ENCODE peak calls at places on chromosome 5, in six cellular contexts. J, T, O, I, Z and F are unnamed samples.
A peak's percentile ranks its signal among the peaks of the same experiment; 100 is the strongest.

GRCh38 chr5:180872419-180872818 is 11.3 kb upstream of the ZFP62 start:
- DNase-seq in J (no peak), T (no peak), O (no peak), I (no peak), Z (no peak), F (no peak)

GRCh38 chr5:45376463-45376862 is 319.7 kb downstream of the HCN1 start:
- DNase-seq in J (no peak), T (no peak), O (no peak), I (peak; percentile 31), Z (no peak), F (peak; percentile 83)

GRCh38 chr5:172834570-172835245 is 657 bp downstream of the ERGIC1 start:
- DNase-seq in J (peak; percentile 73), T (no peak), O (no peak), I (no peak), Z (no peak), F (no peak)

GRCh38 chr5:80408475-80408875 is 611 bp downstream of the ZFYVE16 start:
- DNase-seq in J (peak; percentile 92), T (peak; percentile 42), O (peak; percentile 68), I (peak; percentile 35), Z (peak; percentile 20), F (peak; percentile 31)

GRCh38 chr5:66826696-66827095 is 230.5 kb downstream of the MAST4 start:
- DNase-seq in J (no peak), T (no peak), O (no peak), I (no peak), Z (no peak), F (no peak)

GRCh38 chr5:178527458-178528307 is 62.5 kb downstream of the COL23A1 start:
- DNase-seq in J (no peak), T (no peak), O (no peak), I (no peak), Z (no peak), F (no peak)

GRCh38 chr5:93421498-93421897 is 159.5 kb downstream of the NR2F1-AS1 start:
- DNase-seq in J (peak; percentile 78), T (no peak), O (no peak), I (no peak), Z (no peak), F (no peak)

GRCh38 chr5:145362261-145362660 is 472.9 kb downstream of the PRELID2 start:
- DNase-seq in J (no peak), T (no peak), O (no peak), I (peak; percentile 92), Z (no peak), F (peak; percentile 92)

GRCh38 chr5:150612905-150613670 is 27.4 kb upstream of the SYNPO start:
- DNase-seq in J (no peak), T (no peak), O (peak; percentile 70), I (peak; percentile 49), Z (no peak), F (no peak)

GRCh38 chr5:96703384-96703910 is 41.3 kb downstream of the CAST start:
- DNase-seq in J (no peak), T (no peak), O (no peak), I (no peak), Z (no peak), F (no peak)

GRCh38 chr5:957730-958485 is 50.7 kb upstream of the NKD2 start:
- DNase-seq in J (no peak), T (no peak), O (no peak), I (no peak), Z (no peak), F (no peak)

GRCh38 chr5:16978296-16978695 is 42.2 kb upstream of the MYO10 start:
- DNase-seq in J (no peak), T (no peak), O (no peak), I (no peak), Z (no peak), F (no peak)

GRCh38 chr5:171442287-171443042 is 23.0 kb downstream of the FGF18 start:
- DNase-seq in J (no peak), T (no peak), O (no peak), I (peak; percentile 50), Z (no peak), F (no peak)

GRCh38 chr5:51657340-51658240 is 274.3 kb downstream of the ISL1 start:
- DNase-seq in J (no peak), T (no peak), O (no peak), I (no peak), Z (peak; percentile 3), F (no peak)